ENCODE peak calls at places on chromosomes 1 and 21, in six cellular contexts. X is fibroblast of lung; L is A172; O is stimulated activated CD8-positive, alpha-beta memory T cell treated with anti-CD3 and anti-CD28 coated beads, Interleukin-7, amount 100 ng/mL, for 4 hours; C is C1 segment of cervical spinal cord; H is HFFc6. M is an unnamed sample.

GRCh38 chr1:180193371-180194047 is 36.6 kb upstream of the LHX4 start:
- DNase-seq in H (no peak), L (no peak), X (no peak), O (no peak), C (no peak), M (no peak)

GRCh38 chr1:153699116-153699515 is 20.6 kb downstream of the NPR1 start:
- DNase-seq in C (no peak), H (peak; percentile 50), X (peak; percentile 34), L (peak; percentile 71), O (no peak), M (no peak)

GRCh38 chr1:48055854-48056253 is 58.7 kb upstream of the TRABD2B start:
- DNase-seq in O (no peak), L (no peak), H (no peak), C (no peak), X (no peak), M (no peak)

GRCh38 chr1:59360170-59360569 is 63.3 kb downstream of the FGGY start:
- DNase-seq in X (peak; percentile 61), O (no peak), H (peak; percentile 64), C (no peak), L (peak; percentile 74), M (no peak)

GRCh38 chr1:184818646-184819045 is 64.0 kb upstream of the EDEM3 start:
- DNase-seq in L (no peak), C (no peak), X (no peak), H (no peak), O (no peak), M (no peak)

GRCh38 chr1:206470692-206471414 is 577 bp downstream of the IKBKE start:
- DNase-seq in H (peak; percentile 68), O (no peak), X (peak; percentile 61), L (peak; percentile 75), C (no peak), M (no peak)

GRCh38 chr1:44950892-44951291 is 35.5 kb downstream of the EIF2B3 start:
- DNase-seq in X (no peak), L (no peak), O (no peak), C (no peak), H (no peak), M (no peak)

GRCh38 chr1:74683656-74684055 is 10.1 kb upstream of the ERICH3 start:
- DNase-seq in H (no peak), L (no peak), X (no peak), C (no peak), O (no peak), M (no peak)

GRCh38 chr1:67683306-67683705 is 1.7 kb upstream of the GADD45A start:
- DNase-seq in X (peak; percentile 75), L (peak; percentile 66), H (peak; percentile 69), C (no peak), O (no peak), M (no peak)

GRCh38 chr1:234724517-234725176 is 114.7 kb upstream of the IRF2BP2 start:
- DNase-seq in H (no peak), X (no peak), C (peak; percentile 92), L (no peak), O (no peak), M (peak; percentile 82)

GRCh38 chr1:97340951-97341350 is 579.9 kb downstream of the DPYD start:
- DNase-seq in X (peak; percentile 77), H (peak; percentile 72), C (no peak), L (peak; percentile 68), O (no peak), M (no peak)

GRCh38 chr1:101929343-101929742 is 67.4 kb downstream of the OLFM3 start:
- DNase-seq in H (no peak), X (no peak), L (no peak), O (no peak), C (no peak), M (no peak)

GRCh38 chr1:168092566-168093355 is 44.0 kb downstream of the GPR161 start:
- DNase-seq in C (no peak), O (no peak), X (peak; percentile 34), H (peak; percentile 11), L (no peak), M (no peak)

GRCh38 chr1:55214214-55214902 is 806 bp downstream of the USP24 start:
- DNase-seq in H (no peak), L (peak; percentile 8), C (peak; percentile 53), O (no peak), X (no peak), M (peak; percentile 56)

GRCh38 chr1:80731241-80731894 is 1069.4 kb upstream of the ADGRL2 start:
- DNase-seq in X (peak; percentile 2), O (no peak), L (no peak), H (no peak), C (no peak), M (no peak)

GRCh38 chr1:150778409-150778808 is 12.8 kb upstream of the CTSS start:
- DNase-seq in O (no peak), C (no peak), L (no peak), X (no peak), H (no peak), M (no peak)

GRCh38 chr21:32143222-32143939 is 135.5 kb downstream of the MIS18A start:
- DNase-seq in O (no peak), H (no peak), C (no peak), L (no peak), X (peak; percentile 16), M (peak; percentile 51)

GRCh38 chr1:205444931-205445652 is 10.8 kb downstream of the BLACAT1 start:
- DNase-seq in X (no peak), L (peak; percentile 82), O (no peak), H (no peak), C (peak; percentile 59), M (peak; percentile 70)

GRCh38 chr1:67840449-67840848 is 7.2 kb upstream of the GNG12 start:
- DNase-seq in X (peak; percentile 94), L (peak; percentile 88), H (peak; percentile 83), C (no peak), O (no peak), M (no peak)

GRCh38 chr1:31421404-31422040 is 8.5 kb downstream of the SERINC2 start:
- DNase-seq in O (no peak), L (peak; percentile 13), X (peak; percentile 48), H (peak; percentile 30), C (no peak), M (no peak)

GRCh38 chr1:145858937-145859490 is at the start of gene PIAS3:
- DNase-seq in O (peak; percentile 61), H (peak; percentile 91), C (peak; percentile 85), L (peak; percentile 89), X (peak; percentile 92), M (peak; percentile 97)

M was measured in ureter.